ENCODE peak calls at places on chromosomes 11 and 22, in seven cellular contexts. F is H9, S is B cell, R is T47D, O is MG63, Q is NCI-H1417, Y is amniotic stem cell. G is an unnamed sample.

GRCh38 chr11:18384157-18384641 is 10.2 kb upstream of the LDHA start:
- DNase-seq in Y (no peak), Q (no peak), O (peak; percentile 73), S (no peak), F (no peak), R (peak; percentile 26), G (peak; percentile 84)

GRCh38 chr11:13947379-13947778 is 15.1 kb upstream of the SPON1 start:
- DNase-seq in S (no peak), Y (no peak), Q (no peak), R (no peak), F (no peak), O (no peak), G (no peak)

GRCh38 chr11:2097356-2097997 is 41.7 kb downstream of the IGF2 start:
- DNase-seq in O (no peak), R (no peak), Q (no peak), F (peak; percentile 76), S (no peak), Y (peak; percentile 70), G (peak; percentile 35)

GRCh38 chr11:10926801-10927200 is 68.9 kb upstream of the ZBED5 start:
- DNase-seq in F (no peak), Q (no peak), R (no peak), Y (no peak), S (no peak), O (peak; percentile 71), G (no peak)

GRCh38 chr22:46469701-46470100 is 67.7 kb downstream of the CELSR1 start:
- DNase-seq in R (peak; percentile 55), O (no peak), Q (no peak), Y (no peak), F (no peak), S (no peak), G (no peak)

GRCh38 chr11:65858354-65859133 is 564 bp upstream of the CFL1 start:
- DNase-seq in Y (no peak), F (no peak), Q (no peak), R (no peak), S (no peak), O (no peak), G (no peak)

GRCh38 chr11:94933225-94934130 is 39.9 kb downstream of the CWC15 start:
- DNase-seq in R (no peak), F (no peak), Q (no peak), Y (peak; percentile 90), S (no peak), O (peak; percentile 88), G (peak; percentile 50)

GRCh38 chr22:35959121-35959800 is 69.4 kb downstream of the RBFOX2 start:
- DNase-seq in R (no peak), Y (no peak), Q (no peak), F (no peak), O (no peak), S (no peak), G (no peak)

GRCh38 chr11:69819109-69819490 is at the start of gene FGF3:
- DNase-seq in Y (no peak), S (no peak), F (no peak), Q (no peak), R (no peak), O (no peak), G (no peak)

GRCh38 chr11:111944651-111945051 is 7.5 kb downstream of the DIXDC1 start:
- DNase-seq in Q (no peak), Y (peak; percentile 44), S (no peak), F (no peak), R (no peak), O (peak; percentile 37), G (peak; percentile 94)

GRCh38 chr11:101166038-101166437 is 36.4 kb upstream of the PGR start:
- DNase-seq in R (no peak), O (no peak), Q (no peak), F (no peak), S (no peak), Y (no peak), G (no peak)

GRCh38 chr11:118241191-118242098 is 10.7 kb downstream of the MPZL3 start:
- DNase-seq in F (no peak), Y (no peak), Q (no peak), S (peak; percentile 48), R (peak; percentile 56), O (no peak), G (no peak)

GRCh38 chr22:36430863-36431262 is 43.1 kb upstream of the MYH9 start:
- DNase-seq in S (no peak), F (no peak), R (no peak), Q (no peak), O (no peak), Y (no peak), G (no peak)

GRCh38 chr11:92569717-92570116 is 345.1 kb downstream of the FAT3 start:
- DNase-seq in Q (no peak), S (no peak), F (no peak), Y (no peak), O (no peak), R (no peak), G (no peak)

GRCh38 chr22:30841264-30841663 is 127.3 kb downstream of the MORC2 start:
- DNase-seq in F (no peak), R (no peak), S (no peak), Q (no peak), Y (no peak), O (no peak), G (no peak)

GRCh38 chr11:126543691-126544090 is 188.2 kb downstream of the ST3GAL4 start:
- DNase-seq in F (no peak), Q (no peak), O (peak; percentile 6), R (no peak), S (no peak), Y (no peak), G (no peak)

GRCh38 chr11:65560555-65561418 is 2.6 kb upstream of the LTBP3 start:
- DNase-seq in S (no peak), R (no peak), Q (peak; percentile 37), F (peak; percentile 83), Y (no peak), O (peak; percentile 89), G (no peak)

GRCh38 chr11:109783842-109784241 is 309.4 kb upstream of the ZC3H12C start:
- DNase-seq in O (no peak), Q (no peak), S (no peak), Y (no peak), R (no peak), F (no peak), G (no peak)

GRCh38 chr11:33269822-33270221 is 12.6 kb downstream of the HIPK3 start:
- DNase-seq in F (no peak), R (no peak), O (no peak), Y (no peak), Q (no peak), S (no peak), G (no peak)

GRCh38 chr11:304915-305833 is 2.4 kb upstream of the IFITM2 start:
- DNase-seq in S (peak; percentile 63), Y (peak; percentile 36), Q (peak; percentile 33), F (peak; percentile 75), O (peak; percentile 50), R (peak; percentile 74), G (peak; percentile 10)

GRCh38 chr22:27754247-27754887 is 47.2 kb downstream of the MN1 start:
- DNase-seq in F (no peak), S (no peak), R (no peak), O (no peak), Y (no peak), Q (peak; percentile 35), G (no peak)

GRCh38 chr22:39546889-39547586 is 14.5 kb upstream of the RPS19BP1 start:
- DNase-seq in S (no peak), O (peak; percentile 72), Q (no peak), Y (no peak), R (no peak), F (no peak), G (no peak)

GRCh38 chr22:26065847-26066246 is 103.4 kb upstream of the SEZ6L start:
- DNase-seq in O (no peak), R (no peak), Y (no peak), S (no peak), F (no peak), Q (no peak), G (no peak)

GRCh38 chr22:32720924-32721323 is 80.6 kb upstream of the TIMP3 start:
- DNase-seq in F (no peak), S (no peak), Y (no peak), Q (no peak), R (no peak), O (no peak), G (no peak)

GRCh38 chr11:72014761-72015320 is 16.1 kb downstream of the IL18BP start:
- DNase-seq in F (no peak), Y (no peak), Q (no peak), S (no peak), O (no peak), R (no peak), G (no peak)

GRCh38 chr22:40289991-40290459 is 56.3 kb upstream of the ADSL start:
- DNase-seq in R (no peak), Y (no peak), F (no peak), Q (no peak), S (peak; percentile 50), O (no peak), G (no peak)

G was measured in kidney epithelial cell.